ENCODE peak calls at places on chromosomes 7 and 10, in nine cellular contexts. I is transverse colon, C is ovary, V is stomach, H is sigmoid colon, K is HepG2, G is esophagus muscularis mucosa, L is A549, W is tibial nerve. U is an unnamed sample.

GRCh38 chr10:104483582-104483981 is 129.9 kb downstream of the CFAP58 start:
- DNase-seq in I (no peak), C (no peak), V (no peak), H (no peak), K (no peak), G (peak; percentile 60), L (no peak), W (no peak), U (no peak)

GRCh38 chr10:124164252-124164651 is 70.9 kb upstream of the CHST15 start:
- DNase-seq in I (no peak), C (no peak), V (no peak), H (no peak), K (no peak), G (no peak), L (no peak), W (no peak), U (no peak)

GRCh38 chr10:113520606-113521481 is 32.0 kb upstream of the HABP2 start:
- DNase-seq in I (peak; percentile 63), C (peak; percentile 61), V (peak; percentile 77), H (peak; percentile 90), K (peak; percentile 41), G (no peak), L (peak; percentile 75), W (peak; percentile 82), U (peak; percentile 69)

GRCh38 chr10:75547391-75548298 is 116.2 kb downstream of the LRMDA start:
- DNase-seq in I (no peak), C (no peak), V (no peak), H (no peak), K (no peak), G (no peak), L (no peak), W (no peak), U (no peak)

GRCh38 chr7:133436014-133436428 is 183.1 kb downstream of the EXOC4 start:
- DNase-seq in I (no peak), C (peak; percentile 13), V (no peak), H (no peak), K (no peak), G (no peak), L (no peak), W (peak; percentile 12), U (no peak)

GRCh38 chr7:46953008-46953407 is 628.9 kb downstream of the TNS3 start:
- DNase-seq in I (no peak), C (no peak), V (no peak), H (no peak), K (no peak), G (no peak), L (no peak), W (no peak), U (no peak)

GRCh38 chr10:44010873-44011602 is 362.4 kb upstream of the ZNF32 start:
- DNase-seq in I (no peak), C (no peak), V (no peak), H (no peak), K (no peak), G (peak; percentile 81), L (no peak), W (no peak), U (no peak)

GRCh38 chr7:111835066-111835465 is 272.8 kb upstream of the IMMP2L start:
- DNase-seq in I (no peak), C (no peak), V (no peak), H (no peak), K (no peak), G (no peak), L (no peak), W (no peak), U (no peak)

GRCh38 chr10:73855413-73855812 is 18.9 kb downstream of the CAMK2G start:
- DNase-seq in I (peak; percentile 29), C (no peak), V (no peak), H (peak; percentile 75), K (no peak), G (no peak), L (no peak), W (no peak), U (no peak)

GRCh38 chr10:51343391-51343790 is 269.1 kb downstream of the PRKG1 start:
- DNase-seq in I (no peak), C (no peak), V (no peak), H (no peak), K (no peak), G (no peak), L (no peak), W (no peak), U (no peak)

GRCh38 chr10:100739516-100740368 is 5.6 kb upstream of the PAX2 start:
- DNase-seq in I (no peak), C (no peak), V (no peak), H (peak; percentile 38), K (peak; percentile 41), G (no peak), L (peak; percentile 71), W (no peak), U (no peak)

GRCh38 chr7:141076377-141076776 is 2.5 kb downstream of the TMEM178B start:
- DNase-seq in I (no peak), C (no peak), V (no peak), H (no peak), K (no peak), G (no peak), L (no peak), W (no peak), U (no peak)

GRCh38 chr10:43968076-43968475 is 319.4 kb upstream of the ZNF32 start:
- DNase-seq in I (no peak), C (no peak), V (no peak), H (no peak), K (no peak), G (peak; percentile 79), L (no peak), W (no peak), U (no peak)

GRCh38 chr10:4051011-4051407 is 266.0 kb upstream of the KLF6 start:
- DNase-seq in I (no peak), C (peak; percentile 62), V (no peak), H (peak; percentile 90), K (no peak), G (no peak), L (no peak), W (peak; percentile 42), U (no peak)

GRCh38 chr7:101031082-101031481 is 11.2 kb downstream of the MUC17 start:
- DNase-seq in I (peak; percentile 21), C (no peak), V (no peak), H (no peak), K (no peak), G (no peak), L (no peak), W (no peak), U (no peak)

GRCh38 chr10:128520191-128520815 is 394.1 kb upstream of the MKI67 start:
- DNase-seq in I (no peak), C (no peak), V (no peak), H (no peak), K (no peak), G (no peak), L (no peak), W (no peak), U (peak; percentile 31)

GRCh38 chr7:44638611-44639557 is 32.5 kb downstream of the OGDH start:
- DNase-seq in I (peak; percentile 88), C (peak; percentile 51), V (peak; percentile 77), H (peak; percentile 79), K (peak; percentile 62), G (no peak), L (peak; percentile 81), W (peak; percentile 45), U (peak; percentile 87)

GRCh38 chr7:128425851-128426250 is 16.1 kb upstream of the IMPDH1 start:
- DNase-seq in I (peak; percentile 84), C (peak; percentile 57), V (peak; percentile 87), H (peak; percentile 82), K (peak; percentile 49), G (no peak), L (peak; percentile 89), W (peak; percentile 92), U (peak; percentile 74)

GRCh38 chr7:155456772-155457543 is 971 bp upstream of the EN2 start:
- DNase-seq in I (peak; percentile 56), C (peak; percentile 77), V (peak; percentile 42), H (peak; percentile 79), K (no peak), G (no peak), L (peak; percentile 91), W (peak; percentile 42), U (no peak)

GRCh38 chr10:78023741-78024140 is 5.6 kb downstream of the POLR3A start:
- DNase-seq in I (no peak), C (no peak), V (no peak), H (no peak), K (no peak), G (no peak), L (no peak), W (no peak), U (no peak)

GRCh38 chr10:61840403-61840802 is 61.1 kb upstream of the ARID5B start:
- DNase-seq in I (no peak), C (no peak), V (no peak), H (no peak), K (no peak), G (no peak), L (no peak), W (no peak), U (no peak)

GRCh38 chr7:10998984-10999757 is 25.5 kb downstream of the PHF14 start:
- DNase-seq in I (no peak), C (no peak), V (no peak), H (no peak), K (peak; percentile 65), G (no peak), L (no peak), W (no peak), U (no peak)
- H3K4me1 ChIP-seq in I (peaks cover 7% of the 10 kb centered on the region), C (no peaks in the 10 kb centered on the region), V (no peaks in the 10 kb centered on the region), H (no peaks in the 10 kb centered on the region), K (peaks cover 51% of the 10 kb centered on the region), G (peaks cover 8% of the 10 kb centered on the region), L (peaks cover 10% of the 10 kb centered on the region), W (no peaks in the 10 kb centered on the region), U (peaks cover 2% of the 10 kb centered on the region)

DNA sequence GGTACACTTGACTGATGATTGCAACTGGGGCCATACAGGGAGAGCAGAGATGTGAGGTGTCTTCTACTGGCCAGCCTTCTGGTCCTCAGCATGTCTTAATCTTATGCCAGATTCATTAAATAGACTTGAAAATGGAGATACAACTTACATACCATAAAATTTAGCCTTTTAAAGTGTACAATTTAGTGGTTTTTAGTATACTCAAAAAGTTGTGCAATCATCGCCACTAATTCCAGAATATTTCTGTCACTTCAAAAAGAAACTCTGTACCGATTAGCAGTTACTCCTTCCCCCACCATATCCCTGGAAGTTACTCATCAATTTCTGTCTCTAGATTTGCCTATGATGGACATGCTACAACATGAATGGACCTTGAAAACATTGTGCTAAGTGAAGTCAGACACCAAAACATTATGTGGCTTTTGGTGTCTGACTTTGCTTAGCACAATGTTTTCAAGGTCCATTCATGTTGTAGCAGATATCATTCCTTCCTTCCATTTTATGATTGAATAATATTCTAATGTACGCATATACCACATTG is 53.0 kb downstream of the SH2D4B start:
- DNase-seq in I (no peak), C (no peak), V (no peak), H (peak; percentile 13), K (no peak), G (no peak), L (no peak), W (no peak), U (no peak)
- TF ChIP-seq EP300 in I (no peak), C (no peak), V (no peak), H (no peak), K (no peak), G (no peak), L (no peak), W (no peak), U (no peak)

GRCh38 chr10:90871761-90872647 is at the start of gene RPP30:
- DNase-seq in I (peak; percentile 85), C (peak; percentile 71), V (peak; percentile 86), H (peak; percentile 89), K (peak; percentile 75), G (no peak), L (peak; percentile 89), W (peak; percentile 83), U (peak; percentile 88)
- TF ChIP-seq POLR2A in I (peak; percentile 43), C (peak; percentile 52), V (no peak), H (peak; percentile 25), K (peak; percentile 79), G (no peak), L (peak; percentile 73), W (no peak), U (no peak)

GRCh38 chr7:157383868-157384267 is 47.1 kb downstream of the DNAJB6 start:
- DNase-seq in I (no peak), C (no peak), V (no peak), H (no peak), K (no peak), G (no peak), L (no peak), W (no peak), U (no peak)
- H3K4me1 ChIP-seq in I (no peaks in the 10 kb centered on the region), C (peaks cover 4% of the 10 kb centered on the region), V (no peaks in the 10 kb centered on the region), H (peaks cover 5% of the 10 kb centered on the region), K (peaks cover 5% of the 10 kb centered on the region), G (peaks cover 33% of the 10 kb centered on the region), L (peaks cover 23% of the 10 kb centered on the region), W (no peaks in the 10 kb centered on the region), U (peaks cover 10% of the 10 kb centered on the region)